ENCODE peak calls at places on chromosomes 2 and 18, in six cellular contexts. P is GM12891, J is K562, S is HepG2, K is GM12878, F is H1. W is an unnamed sample.

GRCh38 chr2:232528746-232529445 is 2.9 kb downstream of the CHRND start:
- DNase-seq in S (no peak), P (no peak), F (no peak), J (no peak), K (no peak), W (no peak)

GRCh38 chr18:13216732-13217465 is 1.7 kb upstream of the LDLRAD4 start:
- DNase-seq in P (peak; percentile 51), K (no peak), F (peak; percentile 72), S (no peak), J (peak; percentile 37), W (no peak)

GRCh38 chr2:113273031-113273551 is 5.6 kb downstream of the PAX8 start:
- DNase-seq in P (no peak), K (no peak), F (peak; percentile 59), S (peak; percentile 28), J (no peak), W (no peak)

GRCh38 chr2:236642584-236643291 is 73.1 kb downstream of the ACKR3 start:
- DNase-seq in K (no peak), J (no peak), P (no peak), F (no peak), S (peak; percentile 18), W (no peak)

GRCh38 chr2:180882959-180883358 is 97.4 kb upstream of the UBE2E3 start:
- DNase-seq in F (no peak), J (no peak), P (no peak), K (no peak), S (no peak), W (no peak)

GRCh38 chr2:36355157-36355889 is at the start of gene CRIM1:
- DNase-seq in K (no peak), J (peak; percentile 41), S (peak; percentile 79), P (peak; percentile 37), F (peak; percentile 84), W (no peak)

GRCh38 chr2:64326578-64327050 is 127.3 kb upstream of the LGALSL start:
- DNase-seq in F (peak; percentile 32), S (no peak), K (no peak), P (no peak), J (no peak), W (no peak)

GRCh38 chr2:143087033-143087432 is 42.2 kb upstream of the ARHGAP15 start:
- DNase-seq in K (no peak), S (no peak), F (no peak), J (no peak), P (no peak), W (no peak)

GRCh38 chr2:8107979-8108378 is 573.9 kb upstream of the ID2 start:
- DNase-seq in J (no peak), S (no peak), K (no peak), F (no peak), P (no peak), W (no peak)

GRCh38 chr18:7579176-7579922 is 12.2 kb downstream of the PTPRM start:
- DNase-seq in P (no peak), S (no peak), K (no peak), J (no peak), F (no peak), W (no peak)

GRCh38 chr2:6975988-6976387 is 58.8 kb downstream of the RNF144A start:
- DNase-seq in S (peak; percentile 32), K (no peak), P (no peak), J (no peak), F (no peak), W (no peak)

GRCh38 chr2:4898706-4899105 is 793.5 kb upstream of the SOX11 start:
- DNase-seq in S (no peak), K (no peak), F (no peak), P (no peak), J (no peak), W (no peak)

GRCh38 chr2:207854484-207855386 is 85.0 kb upstream of the FZD5 start:
- DNase-seq in S (no peak), J (no peak), K (no peak), P (no peak), F (no peak), W (no peak)

GRCh38 chr2:120561393-120562035 is 174.2 kb upstream of the GLI2 start:
- DNase-seq in J (no peak), P (no peak), K (no peak), F (no peak), S (no peak), W (no peak)

GRCh38 chr2:120558892-120559291 is 176.8 kb upstream of the GLI2 start:
- DNase-seq in S (no peak), J (no peak), P (no peak), F (no peak), K (no peak), W (no peak)

GRCh38 chr2:120556908-120557307 is 178.8 kb upstream of the GLI2 start:
- DNase-seq in K (no peak), S (no peak), J (no peak), P (no peak), F (no peak), W (no peak)

GRCh38 chr2:120560330-120560729 is 175.3 kb upstream of the GLI2 start:
- DNase-seq in K (no peak), S (no peak), P (no peak), J (no peak), F (no peak), W (no peak)

DNA sequence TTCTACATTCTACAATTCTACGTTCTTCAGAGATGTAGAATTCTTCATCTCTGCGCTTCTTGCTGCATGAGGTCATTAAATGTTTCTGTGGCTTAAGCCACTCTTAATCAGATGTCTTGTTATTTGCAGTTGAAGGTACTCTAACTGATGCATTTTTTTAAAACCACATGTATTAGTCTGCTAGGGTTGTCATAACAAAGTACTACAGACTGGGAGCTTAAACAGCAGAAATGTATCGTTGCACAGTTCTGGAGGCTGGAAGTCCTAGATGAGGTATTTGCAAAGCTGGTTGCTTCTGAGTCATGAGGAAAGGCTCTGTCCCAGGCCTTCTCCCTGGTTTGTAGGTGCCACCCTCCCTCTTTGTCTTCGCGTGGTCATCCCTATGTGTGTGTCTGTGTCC is 176.3 kb upstream of the GLI2 start:
- DNase-seq in S (no peak), F (no peak), K (no peak), J (no peak), P (no peak), W (no peak)
- TF ChIP-seq TAF1 in S (no peak), F (no peak), K (no peak), J (no peak), P (no peak), W (no peak)

GRCh38 chr18:63331105-63331504 is 11.5 kb upstream of the BCL2 start:
- DNase-seq in J (no peak), P (no peak), S (no peak), K (no peak), F (no peak), W (no peak)

GRCh38 chr18:63342206-63342605 is 22.6 kb upstream of the BCL2 start:
- DNase-seq in P (no peak), K (no peak), J (peak; percentile 36), S (no peak), F (peak; percentile 53), W (no peak)

GRCh38 chr18:63339920-63340484 is 20.4 kb upstream of the BCL2 start:
- DNase-seq in P (no peak), J (no peak), K (no peak), S (peak; percentile 22), F (peak; percentile 62), W (no peak)

GRCh38 chr18:63336366-63337099 is 17.0 kb upstream of the BCL2 start:
- DNase-seq in K (no peak), S (peak; percentile 79), P (no peak), F (no peak), J (no peak), W (no peak)
- TF ChIP-seq TAF1 in K (no peak), S (no peak), P (no peak), F (no peak), J (no peak), W (no peak)

DNA sequence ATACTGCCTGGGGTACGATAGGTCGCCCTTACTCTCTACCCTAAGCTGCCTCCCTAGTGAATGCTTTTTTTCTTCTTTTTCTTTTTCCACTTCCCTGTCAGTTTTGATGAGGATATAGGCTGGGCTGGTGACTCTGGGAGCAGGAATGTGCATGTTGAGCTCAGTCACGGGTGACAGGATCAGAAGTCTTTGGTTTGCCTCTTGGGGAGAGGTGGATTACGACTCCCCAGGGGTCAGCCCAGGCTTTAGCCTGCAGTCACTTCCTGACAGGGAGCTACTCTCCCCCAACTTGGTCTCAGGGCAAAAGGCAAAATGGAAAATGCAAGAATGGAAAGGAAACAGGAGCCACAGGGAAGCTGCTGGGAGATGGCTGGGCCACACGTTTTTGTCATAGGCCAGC is 57.3 kb downstream of the THNSL2 start:
- DNase-seq in K (no peak), S (no peak), F (no peak), P (no peak), J (no peak), W (no peak)
- TF ChIP-seq TAF1 in K (no peak), S (no peak), F (no peak), P (no peak), J (no peak), W (no peak)

DNA sequence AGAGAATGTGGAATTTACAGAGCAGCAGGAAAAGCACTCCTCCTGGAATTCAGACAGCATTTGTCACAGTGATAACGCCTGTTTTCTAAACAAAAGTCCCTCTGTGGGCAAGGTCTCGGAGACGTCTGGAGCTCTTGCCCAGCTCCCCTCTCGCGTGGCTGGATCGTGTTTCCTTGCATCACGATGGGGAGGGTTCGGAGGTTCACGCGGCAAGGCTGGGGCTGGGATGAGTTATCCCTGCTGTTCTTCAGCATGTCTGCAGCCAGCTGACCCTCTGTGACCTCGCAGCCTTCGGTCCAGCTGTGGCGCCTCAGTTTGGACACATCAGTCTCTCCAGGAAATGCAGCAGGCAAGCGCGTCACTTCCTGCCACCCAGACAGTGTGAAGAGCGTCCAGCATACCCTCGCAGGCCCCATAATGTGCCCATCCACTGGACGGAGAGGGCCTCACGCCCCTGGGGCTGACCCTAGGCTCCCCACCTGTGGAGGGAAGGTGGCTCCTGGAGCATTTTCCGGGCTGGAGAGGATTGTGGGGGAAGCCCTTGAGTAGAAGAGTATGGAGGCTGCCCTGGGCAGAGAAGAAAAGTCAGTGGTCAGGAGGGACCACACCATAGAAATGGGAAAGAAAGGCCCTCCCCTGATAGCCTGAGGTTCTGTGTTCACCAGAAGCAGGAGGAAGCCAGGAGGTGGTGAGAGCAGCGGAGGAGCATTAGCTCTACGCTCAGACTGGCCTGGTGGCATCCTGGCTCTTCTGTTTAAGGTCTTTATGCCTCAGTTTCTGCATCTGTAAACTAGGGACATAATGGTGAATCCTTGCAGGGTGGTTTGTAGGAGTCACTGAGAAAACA is 30.5 kb downstream of the GLI2 start:
- DNase-seq in P (no peak), S (no peak), F (no peak), K (no peak), J (no peak), W (no peak)
- TF ChIP-seq TAF1 in P (no peak), S (no peak), F (no peak), K (no peak), J (no peak), W (no peak)

GRCh38 chr2:226655871-226656270 is 143.7 kb downstream of the IRS1 start:
- DNase-seq in S (no peak), J (no peak), P (no peak), K (no peak), F (no peak), W (no peak)
- TF ChIP-seq TAF1 in S (no peak), J (no peak), P (no peak), K (no peak), F (no peak), W (no peak)

W was measured in GM12892.